ENCODE peak calls at places on chromosomes 3 and 15, in seven cellular contexts. E, U, I, T, W, O and Z are unnamed samples.
A peak's percentile ranks its signal among the peaks of the same experiment; 100 is the strongest.

GRCh38 chr15:91915576-91915975 is 62.1 kb downstream of the SLCO3A1 start:
- DNase-seq in U (no peak), O (no peak), I (no peak), W (no peak), T (no peak), E (no peak), Z (no peak)

GRCh38 chr3:61627768-61628185 is 66.4 kb downstream of the PTPRG start:
- DNase-seq in O (no peak), U (peak; percentile 95), T (no peak), E (no peak), I (no peak), W (no peak), Z (no peak)

GRCh38 chr3:18725668-18726407 is 300.7 kb upstream of the SATB1 start:
- DNase-seq in I (no peak), U (no peak), W (no peak), E (no peak), T (no peak), O (no peak), Z (no peak)

GRCh38 chr3:171616798-171617197 is 156.6 kb upstream of the TNIK start:
- DNase-seq in O (no peak), T (no peak), U (no peak), I (no peak), E (no peak), W (no peak), Z (peak; percentile 93)

GRCh38 chr3:185253645-185254410 is at the start of gene EHHADH:
- DNase-seq in U (peak; percentile 64), I (peak; percentile 23), O (peak; percentile 93), T (no peak), E (no peak), W (peak; percentile 82), Z (peak; percentile 94)

GRCh38 chr3:140898340-140899180 is 43.1 kb upstream of the SLC25A36 start:
- DNase-seq in O (peak; percentile 35), U (peak; percentile 58), T (peak; percentile 7), I (peak; percentile 46), W (peak; percentile 39), E (no peak), Z (peak; percentile 85)

GRCh38 chr3:47711596-47711995 is 70.1 kb downstream of the SMARCC1 start:
- DNase-seq in W (no peak), E (no peak), U (no peak), O (no peak), I (no peak), T (no peak), Z (no peak)

GRCh38 chr15:94414921-94415320 is 183.6 kb downstream of the MCTP2 start:
- DNase-seq in U (no peak), O (no peak), E (no peak), W (no peak), I (no peak), T (no peak), Z (no peak)

GRCh38 chr15:78315686-78316085 is 16.3 kb upstream of the SKIC8 start:
- DNase-seq in O (peak; percentile 62), W (peak; percentile 40), I (no peak), E (no peak), U (peak; percentile 47), T (no peak), Z (no peak)

GRCh38 chr3:89184596-89184995 is 77.2 kb downstream of the EPHA3 start:
- DNase-seq in I (no peak), T (no peak), O (no peak), U (no peak), E (no peak), W (no peak), Z (no peak)

GRCh38 chr15:78195735-78196201 is 38.6 kb downstream of the ACSBG1 start:
- DNase-seq in T (no peak), I (no peak), W (peak; percentile 73), U (peak; percentile 10), O (peak; percentile 80), E (no peak), Z (peak; percentile 80)

GRCh38 chr15:89998141-89998661 is 2.9 kb upstream of the ZNF710 start:
- DNase-seq in W (peak; percentile 36), I (peak; percentile 69), U (peak; percentile 69), O (no peak), T (no peak), E (no peak), Z (no peak)

GRCh38 chr15:99432271-99433025 is 133.3 kb upstream of the MEF2A start:
- DNase-seq in I (no peak), U (no peak), W (no peak), T (no peak), E (no peak), O (no peak), Z (no peak)

GRCh38 chr15:90075420-90076289 is 26.6 kb downstream of the IDH2 start:
- DNase-seq in W (no peak), U (peak; percentile 57), T (no peak), I (peak; percentile 27), E (no peak), O (no peak), Z (no peak)

GRCh38 chr3:23459437-23459836 is 256.3 kb downstream of the UBE2E2 start:
- DNase-seq in U (no peak), T (no peak), O (no peak), W (no peak), I (no peak), E (no peak), Z (no peak)

GRCh38 chr3:23455775-23456174 is 252.6 kb downstream of the UBE2E2 start:
- DNase-seq in O (no peak), T (no peak), W (no peak), U (no peak), I (no peak), E (no peak), Z (no peak)

GRCh38 chr3:23461069-23461468 is 257.9 kb downstream of the UBE2E2 start:
- DNase-seq in W (no peak), U (no peak), T (no peak), I (no peak), O (no peak), E (no peak), Z (no peak)

GRCh38 chr3:23457697-23458096 is 254.6 kb downstream of the UBE2E2 start:
- DNase-seq in U (no peak), O (no peak), I (no peak), W (no peak), E (no peak), T (no peak), Z (no peak)

DNA sequence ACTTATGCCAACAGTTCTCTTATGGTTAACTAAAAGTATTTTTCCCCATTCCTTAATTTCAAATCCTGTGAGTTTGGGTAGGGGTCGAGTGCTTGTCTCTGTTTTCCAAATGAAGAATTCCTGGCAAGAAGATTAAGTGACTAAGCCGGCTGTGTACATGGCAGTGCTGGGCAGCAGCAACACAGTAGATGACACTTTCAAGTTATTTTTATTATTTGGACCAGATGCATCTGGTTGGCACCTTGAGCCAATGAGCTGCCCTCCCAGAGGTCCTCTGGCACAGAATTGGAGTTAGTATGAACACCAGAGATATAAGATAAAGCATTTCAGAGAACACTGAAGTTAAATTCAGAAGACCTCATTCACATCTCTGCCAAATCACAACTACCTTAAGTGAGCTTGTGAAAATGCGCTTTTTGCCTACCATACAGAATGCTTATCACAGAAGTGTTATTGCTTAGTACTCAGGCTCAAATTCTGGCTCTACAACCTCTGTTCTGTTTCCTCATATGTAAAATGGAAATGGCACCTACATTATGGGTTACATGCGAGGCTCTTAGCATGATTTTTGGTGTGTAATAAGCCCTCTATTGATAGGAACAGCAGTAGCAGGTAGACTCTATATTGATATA is 256.9 kb downstream of the UBE2E2 start:
- DNase-seq in W (no peak), O (no peak), E (no peak), I (no peak), T (no peak), U (no peak), Z (no peak)
- TF ChIP-seq JUND in W (no peak), O (no peak), E (no peak), I (no peak), T (no peak), U (no peak), Z (no peak)

GRCh38 chr15:39616731-39617455 is 36.0 kb downstream of the THBS1 start:
- DNase-seq in U (no peak), I (no peak), E (no peak), T (no peak), W (no peak), O (no peak), Z (no peak)

GRCh38 chr15:39613861-39614260 is 33.0 kb downstream of the THBS1 start:
- DNase-seq in W (no peak), U (no peak), T (no peak), I (no peak), E (no peak), O (no peak), Z (no peak)

GRCh38 chr15:39621961-39622360 is 41.1 kb downstream of the THBS1 start:
- DNase-seq in E (no peak), I (no peak), W (no peak), T (no peak), O (no peak), U (no peak), Z (no peak)

GRCh38 chr15:39621210-39621609 is 40.3 kb downstream of the THBS1 start:
- DNase-seq in T (no peak), I (no peak), W (no peak), O (no peak), U (no peak), E (no peak), Z (no peak)

DNA sequence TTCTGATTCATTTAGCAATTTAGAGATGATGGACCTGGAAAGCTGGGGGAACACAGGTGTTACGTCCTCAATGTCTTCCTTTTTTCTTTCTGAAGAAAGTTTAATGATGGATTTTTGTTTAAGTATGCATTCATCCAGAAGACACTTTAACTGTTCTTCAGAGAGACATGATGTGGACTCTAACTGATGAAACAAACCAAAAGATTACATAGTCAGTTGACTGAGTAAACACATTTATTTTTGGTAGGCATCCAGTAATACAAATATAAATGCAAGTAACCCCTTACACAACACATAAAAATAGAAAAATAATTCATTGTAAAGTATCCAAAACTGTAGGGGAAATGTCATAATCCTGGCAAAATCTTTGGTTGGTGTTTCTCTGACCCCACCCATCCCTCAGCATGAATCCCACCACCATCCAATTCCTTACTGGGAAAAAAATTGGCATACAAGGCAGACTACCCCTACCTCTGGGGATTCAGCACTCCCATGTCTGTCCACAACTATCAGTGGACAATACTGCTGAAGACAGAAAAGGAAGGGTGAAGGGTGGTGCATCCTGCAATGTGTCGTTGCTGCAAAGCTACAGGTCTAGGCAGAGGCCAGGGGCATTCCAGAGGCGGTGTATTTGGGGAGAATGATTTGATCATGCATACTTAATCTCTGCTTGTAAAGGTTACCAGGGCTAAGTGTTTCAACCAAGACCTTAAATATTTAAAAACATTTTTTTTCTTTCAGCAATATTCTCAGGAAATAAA is 37.4 kb downstream of the THBS1 start:
- DNase-seq in O (no peak), U (no peak), I (no peak), T (no peak), W (no peak), E (no peak), Z (no peak)
- TF ChIP-seq JUND in O (no peak), U (no peak), I (no peak), T (no peak), W (no peak), E (no peak), Z (no peak)

DNA sequence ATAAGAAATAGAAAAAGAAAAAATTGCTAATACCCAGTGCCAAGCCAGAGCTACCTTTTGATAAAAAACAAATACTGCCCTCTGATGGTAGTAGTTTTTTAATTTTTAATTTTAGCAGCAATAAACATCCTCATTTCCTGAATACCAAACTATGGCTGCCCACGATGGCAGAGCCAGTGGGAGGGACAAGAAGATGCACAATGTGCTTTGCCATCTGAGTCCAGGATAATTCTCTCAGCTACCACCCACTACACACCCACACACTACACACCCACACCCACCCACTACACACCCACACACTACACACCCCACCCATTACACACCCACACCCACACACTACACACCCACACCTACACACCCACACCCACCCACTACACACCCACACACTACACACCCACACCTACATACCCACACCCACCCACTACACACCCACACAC is 17.8 kb downstream of the CEP19 start:
- DNase-seq in O (peak; percentile 51), U (no peak), E (no peak), W (no peak), T (no peak), I (no peak), Z (peak; percentile 78)
- TF ChIP-seq JUND in O (no peak), U (no peak), E (no peak), W (no peak), T (no peak), I (no peak), Z (no peak)

GRCh38 chr3:37922721-37923575 is 61.3 kb downstream of the CTDSPL start:
- DNase-seq in T (no peak), U (no peak), I (no peak), E (no peak), O (no peak), W (no peak), Z (no peak)
- TF ChIP-seq JUND in T (no peak), U (no peak), I (no peak), E (no peak), O (no peak), W (no peak), Z (no peak)